ENCODE peak calls at places on chromosomes 3 and 15, in four cellular contexts. U is mesothelial cell of epicardium, D is A549, F is dorsolateral prefrontal cortex. L is an unnamed sample.

GRCh38 chr15:80580107-80580506 is 115.0 kb upstream of the ABHD17C start:
- DNase-seq in U (no peak), D (no peak), F (no peak), L (no peak)

GRCh38 chr3:18853269-18853668 is 295.0 kb upstream of the KCNH8 start:
- DNase-seq in U (no peak), D (no peak), F (no peak), L (no peak)

GRCh38 chr3:72699631-72700030 is 148.6 kb downstream of the SHQ1 start:
- DNase-seq in U (no peak), D (no peak), F (no peak), L (no peak)

GRCh38 chr3:194323785-194324735 is 27.1 kb downstream of the CPN2 start:
- DNase-seq in U (peak), D (peak), F (no peak), L (no peak)

GRCh38 chr3:116579843-116580242 is 129.7 kb upstream of the TUSC7 start:
- DNase-seq in U (no peak), D (no peak), F (no peak), L (no peak)

GRCh38 chr3:49805367-49805782 is 2.3 kb downstream of the INKA1 start:
- DNase-seq in U (peak), D (no peak), F (no peak), L (no peak)

GRCh38 chr3:149277338-149277813 is 55.7 kb upstream of the CP start:
- DNase-seq in U (no peak), D (peak), F (no peak), L (no peak)

GRCh38 chr3:42665050-42665878 is 11.8 kb downstream of the ZBTB47 start:
- DNase-seq in U (no peak), D (no peak), F (no peak), L (no peak)

GRCh38 chr3:99114565-99115291 is 213.2 kb upstream of the DCBLD2 start:
- DNase-seq in U (no peak), D (no peak), F (no peak), L (no peak)

GRCh38 chr3:50251220-50251619 is 15.2 kb downstream of the GNAI2 start:
- DNase-seq in U (no peak), D (no peak), F (no peak), L (no peak)

GRCh38 chr15:93121994-93122910 is 33.2 kb upstream of the RGMA start:
- DNase-seq in U (no peak), D (no peak), F (no peak), L (peak)

GRCh38 chr3:181313379-181313778 is 323.8 kb upstream of the DNAJC19 start:
- DNase-seq in U (no peak), D (no peak), F (no peak), L (peak)

GRCh38 chr3:65144791-65145355 is 457.1 kb upstream of the ADAMTS9 start:
- DNase-seq in U (no peak), D (no peak), F (no peak), L (no peak)
- TF ChIP-seq CTCF in U (no peak), D (no peak), F (no peak), L (no peak)

GRCh38 chr15:85541744-85542143 is 161.3 kb downstream of the AKAP13 start:
- DNase-seq in U (no peak), D (no peak), F (no peak), L (no peak)

GRCh38 chr15:85542488-85542887 is 162.1 kb downstream of the AKAP13 start:
- DNase-seq in U (no peak), D (no peak), F (no peak), L (no peak)

GRCh38 chr15:85542895-85543331 is 162.5 kb downstream of the AKAP13 start:
- DNase-seq in U (no peak), D (no peak), F (no peak), L (no peak)

GRCh38 chr15:85545185-85545584 is 164.8 kb downstream of the AKAP13 start:
- DNase-seq in U (no peak), D (no peak), F (no peak), L (no peak)

GRCh38 chr15:85543741-85544155 is 163.3 kb downstream of the AKAP13 start:
- DNase-seq in U (no peak), D (no peak), F (no peak), L (no peak)
- TF ChIP-seq CTCF in U (no peak), D (no peak), F (no peak), L (no peak)

DNA sequence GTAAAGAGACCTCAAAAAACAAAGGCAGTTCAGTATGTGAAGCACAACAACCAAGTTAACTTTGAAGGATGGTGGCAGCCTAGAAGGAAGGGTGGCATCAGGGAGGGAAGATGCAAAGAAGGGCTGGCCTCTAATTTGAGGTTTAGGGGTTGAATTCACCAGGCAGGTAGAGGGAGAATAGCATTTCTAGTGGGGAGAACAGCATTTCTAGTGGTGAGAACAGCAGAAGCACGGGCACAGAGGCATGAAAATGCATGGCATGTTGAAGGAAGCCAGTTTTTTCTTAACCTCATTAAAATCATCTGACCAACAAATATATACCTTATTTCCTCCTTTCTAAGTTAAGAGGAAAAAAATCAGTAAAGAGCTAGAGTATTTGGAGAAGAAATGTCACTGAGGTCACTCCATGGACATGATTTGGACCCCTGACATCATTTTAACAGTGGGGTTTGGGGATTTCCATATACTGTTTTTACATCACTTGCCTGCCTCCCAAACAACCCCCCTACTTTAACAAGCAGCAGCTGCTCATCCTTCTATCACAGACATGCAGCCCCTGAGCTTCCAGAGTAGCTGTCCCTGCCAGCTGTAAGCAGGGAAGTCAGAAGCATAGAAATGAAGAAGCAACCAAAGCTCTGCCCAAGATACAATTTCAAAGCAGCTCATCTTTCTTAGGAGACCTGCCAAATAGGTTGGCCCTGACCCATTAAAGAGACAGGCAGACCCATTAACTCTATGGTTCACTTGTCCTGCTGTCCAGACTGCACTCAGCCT is 2.4 kb upstream of the POPDC2 start:
- DNase-seq in U (no peak), D (no peak), F (no peak), L (no peak)
- TF ChIP-seq CTCF in U (no peak), D (no peak), F (no peak), L (no peak)

GRCh38 chr15:53974121-53974520 is 4.1 kb upstream of the UNC13C start:
- DNase-seq in U (no peak), D (no peak), F (no peak), L (no peak)

GRCh38 chr15:53979051-53979788 is 979 bp downstream of the UNC13C start:
- DNase-seq in U (no peak), D (no peak), F (no peak), L (no peak)

GRCh38 chr15:53974813-53975212 is 3.4 kb upstream of the UNC13C start:
- DNase-seq in U (no peak), D (no peak), F (no peak), L (no peak)

GRCh38 chr15:53978248-53978906 is at the start of gene UNC13C:
- DNase-seq in U (peak), D (peak), F (peak), L (no peak)

GRCh38 chr15:53976844-53977392 is 1.3 kb upstream of the UNC13C start:
- DNase-seq in U (peak), D (no peak), F (no peak), L (peak)
- TF ChIP-seq CTCF in U (no peak), D (peak), F (no peak), L (peak)

L was measured in D721Med.